ENCODE peak calls at places on chromosomes 4 and X, in six cellular contexts. L is IMR-90, O is neuronal stem cell, G is mesenchymal stem cell, P is H1, U is H9. H is an unnamed sample.

GRCh38 chrX:22803353-22803752 is 196.4 kb upstream of the DDX53 start:
- DNase-seq in P (no peak), G (no peak), L (no peak), U (no peak), O (no peak), H (no peak)

GRCh38 chr4:89204624-89205023 is 93.3 kb downstream of the TIGD2 start:
- DNase-seq in U (no peak), O (no peak), P (no peak), L (no peak), G (no peak), H (no peak)

GRCh38 chr4:38739438-38739837 is 43.4 kb downstream of the TLR10 start:
- DNase-seq in P (no peak), G (no peak), O (no peak), L (no peak), U (no peak), H (no peak)

GRCh38 chrX:40922307-40922706 is 162.9 kb upstream of the USP9X start:
- DNase-seq in G (peak), P (no peak), U (peak), L (peak), O (no peak), H (peak)

GRCh38 chr4:176005766-176006165 is 59.9 kb upstream of the WDR17 start:
- DNase-seq in P (no peak), O (no peak), U (no peak), G (no peak), L (no peak), H (no peak)

GRCh38 chrX:3526084-3526483 is 179.6 kb upstream of the MXRA5 start:
- DNase-seq in U (no peak), P (no peak), O (no peak), L (peak), G (no peak), H (no peak)

GRCh38 chrX:30653415-30654131 is at the start of gene GK:
- DNase-seq in P (no peak), U (peak), O (peak), G (peak), L (peak), H (no peak)

GRCh38 chrX:68695206-68695845 is 47.9 kb downstream of the STARD8 start:
- DNase-seq in G (no peak), P (no peak), O (no peak), L (no peak), U (no peak), H (no peak)

GRCh38 chr4:31458813-31459212 is 738.6 kb downstream of the PCDH7 start:
- DNase-seq in U (no peak), G (no peak), L (no peak), P (no peak), O (no peak), H (no peak)

GRCh38 chr4:118173956-118174355 is 139.7 kb downstream of the NDST3 start:
- DNase-seq in L (peak), O (no peak), G (peak), P (no peak), U (no peak), H (no peak)

GRCh38 chr4:126264839-126265238 is 950.1 kb downstream of the FAT4 start:
- DNase-seq in L (peak), P (no peak), U (no peak), O (no peak), G (peak), H (peak)

GRCh38 chr4:95300304-95300703 is 248.5 kb downstream of the UNC5C start:
- DNase-seq in L (no peak), O (no peak), P (no peak), U (no peak), G (no peak), H (no peak)

GRCh38 chr4:6674500-6675149 is 19.1 kb upstream of the S100P start:
- DNase-seq in U (no peak), O (peak), P (no peak), L (peak), G (peak), H (peak)

GRCh38 chr4:187799735-187800134 is 195.8 kb upstream of the ZFP42 start:
- DNase-seq in U (no peak), G (no peak), O (no peak), P (no peak), L (no peak), H (no peak)
- H3K14ac ChIP-seq in U (no peak), G (no peak), O (no peak), P (no peak), L (no peak), H (no peak)

DNA sequence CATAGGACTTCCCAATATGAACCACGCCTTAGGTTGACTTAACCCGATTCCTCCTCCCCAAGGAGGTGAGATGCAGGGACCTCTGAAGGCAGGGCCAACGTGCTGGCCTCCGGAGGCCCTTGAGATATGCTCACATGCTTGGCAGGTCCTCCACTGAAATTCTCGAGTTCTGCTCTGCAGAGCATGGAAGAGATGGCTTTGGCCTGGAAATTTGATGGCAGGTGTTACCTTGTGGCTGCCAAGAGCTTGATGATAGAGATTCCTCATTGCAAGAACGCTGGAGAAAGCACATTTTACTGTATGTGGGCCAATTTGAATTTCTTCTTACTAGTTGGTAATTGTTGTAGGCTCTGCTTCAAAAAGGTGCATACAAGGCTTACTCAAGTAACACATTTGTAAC is 117.4 kb upstream of the LIMCH1 start:
- DNase-seq in O (no peak), P (no peak), L (no peak), U (no peak), G (no peak), H (no peak)
- H2AK5ac ChIP-seq in O (no peak), P (no peak), L (no peak), U (no peak), G (no peak), H (no peak)

GRCh38 chrX:153470411-153471363 is at the start of gene HAUS7:
- DNase-seq in U (peak), O (peak), L (peak), P (peak), G (peak), H (peak)
- H4K91ac ChIP-seq in U (no peak), O (no peak), L (no peak), P (no peak), G (peak), H (peak)

GRCh38 chrX:81110286-81110685 is 91.4 kb downstream of the HMGN5 start:
- DNase-seq in U (no peak), L (no peak), G (no peak), P (no peak), O (no peak), H (no peak)
- H3K14ac ChIP-seq in U (no peak), L (no peak), G (no peak), P (no peak), O (no peak), H (no peak)

GRCh38 chr4:8222609-8223391 is 23.7 kb downstream of the SH3TC1 start:
- DNase-seq in U (no peak), L (no peak), O (no peak), G (no peak), P (no peak), H (no peak)
- H2AK5ac ChIP-seq in U (no peak), L (no peak), O (peak), G (no peak), P (no peak), H (no peak)

DNA sequence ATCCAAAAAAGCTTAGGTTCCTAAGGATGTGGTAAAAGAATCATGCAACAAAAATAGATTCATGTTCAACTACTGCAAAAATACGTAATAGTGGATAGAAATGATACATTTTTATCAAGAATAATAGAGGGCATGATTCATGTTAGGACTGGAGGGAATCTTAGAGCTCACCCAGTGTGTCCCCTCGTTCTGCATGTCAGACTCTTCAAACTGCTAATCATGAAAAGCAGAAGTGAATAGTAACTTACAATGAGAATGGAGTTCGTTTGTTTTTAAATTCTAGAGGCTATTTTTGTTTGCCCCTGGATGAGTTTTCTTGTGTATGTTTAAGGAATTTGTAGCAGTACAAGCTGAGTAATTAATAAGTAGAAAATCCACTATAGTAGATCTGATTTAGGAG is 79.4 kb downstream of the MSL3 start:
- DNase-seq in O (no peak), U (no peak), P (no peak), G (no peak), L (no peak), H (no peak)
- H4K91ac ChIP-seq in O (no peak), U (no peak), P (no peak), G (no peak), L (no peak), H (no peak)

GRCh38 chrX:120287513-120288112 is 23.6 kb downstream of the TMEM255A start:
- DNase-seq in O (no peak), P (no peak), L (no peak), G (no peak), U (no peak), H (no peak)
- H3K14ac ChIP-seq in O (no peak), P (no peak), L (no peak), G (no peak), U (no peak), H (no peak)

GRCh38 chr4:140233811-140234696 is 80.1 kb upstream of the MAML3 start:
- DNase-seq in L (peak), O (no peak), P (no peak), U (no peak), G (peak), H (no peak)
- H2AK5ac ChIP-seq in L (peak), O (no peak), P (no peak), U (no peak), G (no peak), H (no peak)